ENCODE peak calls at places on chromosome 17, in nine cellular contexts. W, L, F, K, I, D, A, T and C are unnamed samples.

GRCh38 chr17:42803074-42803883 is 4.6 kb downstream of the CNTD1 start:
- DNase-seq in W (no peak), L (no peak), F (no peak), K (no peak), I (no peak), D (no peak), A (no peak), T (no peak), C (no peak)

GRCh38 chr17:15882777-15883176 is 62.2 kb upstream of the ADORA2B start:
- DNase-seq in W (no peak), L (no peak), F (no peak), K (no peak), I (no peak), D (no peak), A (no peak), T (no peak), C (no peak)

GRCh38 chr17:42325026-42325425 is 36.7 kb downstream of the STAT5A start:
- DNase-seq in W (no peak), L (no peak), F (peak), K (peak), I (no peak), D (no peak), A (no peak), T (peak), C (no peak)

GRCh38 chr17:82400830-82401229 is 17.3 kb upstream of the HEXD start:
- DNase-seq in W (peak), L (no peak), F (no peak), K (no peak), I (no peak), D (peak), A (peak), T (no peak), C (peak)

GRCh38 chr17:4968916-4969550 is 1.4 kb upstream of the SPAG7 start:
- DNase-seq in W (peak), L (no peak), F (peak), K (peak), I (no peak), D (peak), A (peak), T (peak), C (no peak)

GRCh38 chr17:750431-751037 is 1.5 kb downstream of the GEMIN4 start:
- DNase-seq in W (no peak), L (peak), F (no peak), K (no peak), I (no peak), D (no peak), A (no peak), T (no peak), C (peak)

GRCh38 chr17:39607057-39607850 is 466 bp downstream of the NEUROD2 start:
- DNase-seq in W (no peak), L (no peak), F (no peak), K (no peak), I (no peak), D (no peak), A (no peak), T (no peak), C (no peak)

GRCh38 chr17:4215882-4216411 is 47.8 kb downstream of the ANKFY1 start:
- DNase-seq in W (no peak), L (no peak), F (no peak), K (no peak), I (no peak), D (no peak), A (no peak), T (no peak), C (no peak)

GRCh38 chr17:76265624-76266243 is 586 bp downstream of the UBALD2 start:
- DNase-seq in W (peak), L (peak), F (no peak), K (no peak), I (no peak), D (peak), A (peak), T (peak), C (peak)

GRCh38 chr17:40560592-40561293 is 4.5 kb downstream of the CCR7 start:
- DNase-seq in W (peak), L (no peak), F (peak), K (peak), I (no peak), D (peak), A (no peak), T (peak), C (peak)

GRCh38 chr17:82888583-82889495 is 49.0 kb upstream of the ZNF750 start:
- DNase-seq in W (no peak), L (no peak), F (no peak), K (no peak), I (no peak), D (no peak), A (peak), T (peak), C (peak)

GRCh38 chr17:82943339-82943738 is 103.5 kb upstream of the ZNF750 start:
- DNase-seq in W (no peak), L (no peak), F (no peak), K (no peak), I (peak), D (peak), A (no peak), T (peak), C (peak)

GRCh38 chr17:45150911-45151809 is 2.9 kb downstream of the HEXIM1 start:
- DNase-seq in W (no peak), L (no peak), F (no peak), K (no peak), I (no peak), D (no peak), A (no peak), T (no peak), C (no peak)

GRCh38 chr17:29162909-29163341 is 17.3 kb downstream of the MYO18A start:
- DNase-seq in W (no peak), L (no peak), F (no peak), K (no peak), I (no peak), D (no peak), A (no peak), T (no peak), C (peak)